ENCODE peak calls at places on chromosome 19, in eight cellular contexts. H is sigmoid colon, Z is tibial nerve, Q is stomach, Y is ovary, L is A549, R is esophagus muscularis mucosa, S is K562. A is an unnamed sample.

GRCh38 chr19:39052243-39052746 is 19.9 kb upstream of the FBXO27 start:
- DNase-seq in H (peak; percentile 72), Z (peak; percentile 29), Q (peak; percentile 68), Y (peak; percentile 32), L (peak; percentile 87), R (no peak), S (peak; percentile 55), A (peak; percentile 51)

GRCh38 chr19:52992109-52993004 is 21.4 kb upstream of the ERVV-1 start:
- DNase-seq in H (peak; percentile 74), Z (no peak), Q (peak; percentile 27), Y (peak; percentile 47), L (no peak), R (no peak), S (peak; percentile 23), A (peak; percentile 37)

GRCh38 chr19:10110972-10111317 is 548 bp upstream of the P2RY11 start:
- DNase-seq in H (no peak), Z (no peak), Q (no peak), Y (no peak), L (no peak), R (no peak), S (no peak), A (no peak)

GRCh38 chr19:37982655-37983054 is 75.6 kb downstream of the SIPA1L3 start:
- DNase-seq in H (no peak), Z (no peak), Q (no peak), Y (no peak), L (no peak), R (no peak), S (no peak), A (no peak)

GRCh38 chr19:29548483-29549085 is 22.8 kb downstream of the VSTM2B start:
- DNase-seq in H (peak; percentile 38), Z (no peak), Q (peak; percentile 9), Y (no peak), L (no peak), R (no peak), S (no peak), A (no peak)

GRCh38 chr19:33401683-33402420 is 28.3 kb downstream of the CEBPG start:
- DNase-seq in H (peak; percentile 59), Z (peak; percentile 8), Q (no peak), Y (no peak), L (no peak), R (no peak), S (no peak), A (no peak)

GRCh38 chr19:51111606-51112005 is 3.4 kb upstream of the CTU1 start:
- DNase-seq in H (no peak), Z (no peak), Q (no peak), Y (no peak), L (peak; percentile 55), R (no peak), S (no peak), A (no peak)

GRCh38 chr19:38375098-38375493 is 725 bp downstream of the PSMD8 start:
- DNase-seq in H (no peak), Z (no peak), Q (no peak), Y (no peak), L (no peak), R (no peak), S (no peak), A (no peak)

GRCh38 chr19:33287438-33287837 is 14.9 kb downstream of the CEBPA start:
- DNase-seq in H (no peak), Z (no peak), Q (no peak), Y (no peak), L (no peak), R (no peak), S (no peak), A (no peak)

GRCh38 chr19:50203281-50204080 is at the start of gene MYH14:
- DNase-seq in H (peak; percentile 81), Z (peak; percentile 68), Q (peak; percentile 96), Y (peak; percentile 54), L (peak; percentile 95), R (peak; percentile 93), S (peak; percentile 95), A (peak; percentile 93)

GRCh38 chr19:15538774-15539173 is 30.4 kb downstream of the CYP4F22 start:
- DNase-seq in H (no peak), Z (no peak), Q (no peak), Y (no peak), L (no peak), R (no peak), S (no peak), A (no peak)

GRCh38 chr19:1884719-1885334 is 469 bp downstream of the ABHD17A start:
- DNase-seq in H (no peak), Z (no peak), Q (no peak), Y (peak; percentile 40), L (no peak), R (no peak), S (no peak), A (no peak)

GRCh38 chr19:8482696-8483095 is 19.7 kb downstream of the PRAM1 start:
- DNase-seq in H (no peak), Z (no peak), Q (no peak), Y (no peak), L (no peak), R (no peak), S (no peak), A (no peak)

GRCh38 chr19:3514930-3515329 is 8.8 kb downstream of the FZR1 start:
- DNase-seq in H (no peak), Z (no peak), Q (no peak), Y (no peak), L (no peak), R (no peak), S (no peak), A (no peak)

GRCh38 chr19:35222373-35223005 is 6.0 kb downstream of the FAM187B start:
- DNase-seq in H (no peak), Z (no peak), Q (no peak), Y (no peak), L (no peak), R (peak; percentile 72), S (no peak), A (no peak)

GRCh38 chr19:11203194-11204075 is 6.1 kb upstream of the KANK2 start:
- DNase-seq in H (peak; percentile 97), Z (peak; percentile 65), Q (peak; percentile 59), Y (peak; percentile 94), L (peak; percentile 64), R (peak; percentile 96), S (peak; percentile 89), A (peak; percentile 67)

GRCh38 chr19:6076675-6077463 is 33.4 kb downstream of the RFX2 start:
- DNase-seq in H (peak; percentile 82), Z (no peak), Q (no peak), Y (no peak), L (peak; percentile 35), R (no peak), S (no peak), A (no peak)

GRCh38 chr19:13768510-13768909 is 4.2 kb downstream of the MRI1 start:
- DNase-seq in H (no peak), Z (no peak), Q (no peak), Y (no peak), L (no peak), R (no peak), S (no peak), A (no peak)

GRCh38 chr19:4369109-4369887 is 25.9 kb downstream of the MPND start:
- DNase-seq in H (no peak), Z (no peak), Q (peak; percentile 83), Y (no peak), L (no peak), R (no peak), S (no peak), A (peak; percentile 84)

GRCh38 chr19:12261554-12261953 is 33.1 kb downstream of the ZNF44 start:
- DNase-seq in H (no peak), Z (no peak), Q (no peak), Y (no peak), L (no peak), R (no peak), S (no peak), A (no peak)
- H3K9me3 ChIP-seq in H (peaks cover 17% of the 10 kb centered on the region), Z (peaks cover 49% of the 10 kb centered on the region), Q (peaks cover 9% of the 10 kb centered on the region), Y (no peaks in the 10 kb centered on the region), L (peaks cover 4% of the 10 kb centered on the region), R (no peaks in the 10 kb centered on the region), S (no peaks in the 10 kb centered on the region), A (peaks cover 14% of the 10 kb centered on the region)

DNA sequence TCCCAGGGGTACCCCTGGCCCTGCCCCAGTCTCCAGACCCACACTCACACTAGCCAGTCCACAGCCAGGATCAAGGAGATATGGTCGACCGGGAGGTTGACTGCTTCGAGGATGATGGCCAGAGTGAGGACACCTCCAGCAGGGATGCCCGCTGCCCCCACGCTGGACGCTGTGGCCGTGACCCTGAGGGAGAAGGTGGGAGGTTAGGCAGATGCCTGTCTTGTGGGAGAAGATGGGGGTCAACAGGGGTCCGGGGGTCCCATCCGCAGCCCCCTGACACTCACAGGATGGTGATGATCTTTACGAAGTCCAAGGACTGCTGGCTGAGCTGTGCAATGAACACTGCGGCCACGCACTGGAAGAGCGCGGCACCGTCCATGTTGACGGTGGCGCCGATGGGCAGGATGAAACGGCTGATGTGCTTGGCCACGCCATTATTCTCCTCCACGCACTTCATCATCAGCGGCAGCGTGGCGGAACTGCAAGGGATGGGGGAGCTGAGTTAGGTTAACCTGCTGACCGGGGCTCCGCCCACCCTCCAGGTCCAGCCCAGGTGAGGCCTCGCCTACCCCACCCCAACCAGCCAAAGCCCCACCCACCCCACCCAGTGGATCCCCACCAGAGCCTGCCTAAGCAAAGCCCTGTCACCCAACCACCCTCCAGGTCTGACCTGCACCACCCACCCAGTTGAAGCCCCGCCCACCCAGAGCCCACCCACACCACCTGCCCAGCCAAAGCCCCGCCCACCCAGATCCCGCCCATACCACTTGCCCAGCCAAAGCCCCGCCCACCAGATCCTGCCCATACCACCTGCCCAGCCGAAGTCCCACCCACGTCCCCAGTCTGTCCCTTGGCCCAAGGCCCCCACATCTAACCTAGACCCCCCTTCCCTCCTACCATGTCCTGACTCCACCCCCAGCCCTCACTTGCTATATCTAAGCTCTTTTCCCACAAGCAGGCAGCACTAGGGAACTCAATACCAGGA is 11.2 kb downstream of the SLC1A5 start:
- DNase-seq in H (no peak), Z (no peak), Q (no peak), Y (no peak), L (peak; percentile 55), R (no peak), S (peak; percentile 79), A (no peak)
- TF ChIP-seq EP300 in H (no peak), Z (no peak), Q (no peak), Y (no peak), L (no peak), R (no peak), S (no peak), A (no peak)

GRCh38 chr19:43913383-43913782 is 21.7 kb downstream of the ZNF45 start:
- DNase-seq in H (no peak), Z (no peak), Q (no peak), Y (no peak), L (peak; percentile 27), R (no peak), S (no peak), A (no peak)
- H3K9me3 ChIP-seq in H (peaks cover 65% of the 10 kb centered on the region), Z (peaks cover 98% of the 10 kb centered on the region), Q (peaks cover 96% of the 10 kb centered on the region), Y (peaks cover 20% of the 10 kb centered on the region), L (peaks cover 99% of the 10 kb centered on the region), R (peaks cover 21% of the 10 kb centered on the region), S (peaks cover 16% of the 10 kb centered on the region), A (peaks cover 87% of the 10 kb centered on the region)

DNA sequence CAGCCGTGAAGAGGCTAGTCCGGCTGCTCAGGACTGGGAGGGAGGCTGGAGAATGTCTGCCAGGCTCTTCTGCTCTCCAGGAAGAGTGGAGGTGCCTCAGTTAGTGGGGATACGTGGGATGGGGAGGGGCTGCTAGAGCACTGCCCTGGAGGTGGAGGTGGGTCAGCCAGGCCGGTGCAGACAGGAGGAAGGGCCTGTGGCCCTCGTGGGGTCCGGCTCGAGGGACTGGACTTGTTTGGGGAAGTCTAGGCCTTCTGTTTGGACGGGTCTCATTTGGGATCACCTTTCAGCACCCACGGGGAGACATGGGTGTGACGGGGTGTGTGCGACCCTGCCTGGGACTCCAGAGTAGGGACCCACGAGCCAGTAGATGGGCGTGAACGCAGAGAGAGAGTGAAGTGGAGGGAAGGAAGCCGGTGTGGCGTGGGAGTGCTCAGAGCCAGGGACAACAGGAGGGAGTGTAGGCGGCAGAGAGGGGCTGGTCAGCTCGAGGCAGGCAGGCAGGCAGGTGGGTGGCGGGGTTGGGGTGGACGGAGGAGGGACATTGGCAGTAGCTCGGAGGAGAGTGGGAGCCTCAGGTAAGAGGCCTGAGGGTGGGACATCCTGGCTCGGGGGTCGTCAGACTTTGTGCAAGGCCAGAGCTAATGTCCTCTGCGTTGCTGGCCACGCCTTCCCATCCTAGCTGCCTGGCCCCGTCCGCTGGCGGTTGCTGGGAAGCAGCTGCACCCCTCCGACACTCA is 11.5 kb downstream of the EPN1 start:
- DNase-seq in H (no peak), Z (no peak), Q (no peak), Y (peak; percentile 8), L (no peak), R (no peak), S (no peak), A (no peak)
- TF ChIP-seq EP300 in H (no peak), Z (no peak), Q (no peak), Y (no peak), L (no peak), R (no peak), S (no peak), A (no peak)